ENCODE peak calls at places on chromosomes 12 and 14, in four cellular contexts. One of them, this sample, is unnamed.

GRCh38 chr14:21211509-21211908 is 55.6 kb upstream of the OR5AU1 start:
- DNase-seq in prostate gland: no peak
- DNase-seq in DMS153: no peak
- DNase-seq in NCI-H774: no peak
- DNase-seq in this sample: no peak

GRCh38 chr14:68814376-68815287 is 21.8 kb upstream of the ZFP36L1 start:
- DNase-seq in prostate gland: no peak
- DNase-seq in DMS153: no peak
- DNase-seq in NCI-H774: no peak
- DNase-seq in this sample: no peak

GRCh38 chr14:72755766-72756165 is 138.1 kb downstream of the DPF3 start:
- DNase-seq in prostate gland: no peak
- DNase-seq in DMS153: no peak
- DNase-seq in NCI-H774: no peak
- DNase-seq in this sample: no peak

GRCh38 chr14:101876539-101876938 is 87.8 kb upstream of the DYNC1H1 start:
- DNase-seq in prostate gland: peak; percentile 33
- DNase-seq in DMS153: no peak
- DNase-seq in NCI-H774: peak; percentile 6
- DNase-seq in this sample: no peak

GRCh38 chr12:111767362-111768158 is 827 bp downstream of the ALDH2 start:
- DNase-seq in prostate gland: no peak
- DNase-seq in DMS153: no peak
- DNase-seq in NCI-H774: no peak
- DNase-seq in this sample: peak; percentile 43

GRCh38 chr14:101408077-101408831 is 153.0 kb upstream of the DIO3 start:
- DNase-seq in prostate gland: no peak
- DNase-seq in DMS153: no peak
- DNase-seq in NCI-H774: no peak
- DNase-seq in this sample: no peak

GRCh38 chr14:20697273-20698017 is 8.9 kb downstream of the ANG start:
- DNase-seq in prostate gland: peak; percentile 42
- DNase-seq in DMS153: peak; percentile 39
- DNase-seq in NCI-H774: no peak
- DNase-seq in this sample: peak; percentile 6

GRCh38 chr14:61568572-61569011 is 126.7 kb upstream of the HIF1A start:
- DNase-seq in prostate gland: no peak
- DNase-seq in DMS153: peak; percentile 28
- DNase-seq in NCI-H774: no peak
- DNase-seq in this sample: peak; percentile 59

This sample was measured in NCI-H146.